ENCODE peak calls at places on chromosomes 16 and 17, in ten cellular contexts. T, P, W, U, O, Q, E, Z, J and D are unnamed samples.

GRCh38 chr16:64182985-64183384 is 938.9 kb downstream of the CDH11 start:
- DNase-seq in T (no peak), P (no peak), W (peak; percentile 63), U (no peak), O (no peak), Q (peak; percentile 59), E (no peak), Z (no peak), J (no peak), D (no peak)

GRCh38 chr17:45320349-45320930 is 3.6 kb upstream of the MAP3K14 start:
- DNase-seq in T (peak; percentile 56), P (no peak), W (peak; percentile 71), U (no peak), O (peak; percentile 78), Q (no peak), E (peak; percentile 75), Z (peak; percentile 84), J (no peak), D (no peak)

GRCh38 chr16:86918637-86919036 is 340.3 kb downstream of the FOXL1 start:
- DNase-seq in T (no peak), P (no peak), W (no peak), U (no peak), O (no peak), Q (no peak), E (no peak), Z (no peak), J (no peak), D (no peak)

GRCh38 chr17:59769891-59770290 is 62.4 kb downstream of the VMP1 start:
- DNase-seq in T (no peak), P (no peak), W (peak; percentile 34), U (no peak), O (no peak), Q (no peak), E (no peak), Z (peak; percentile 62), J (no peak), D (no peak)

GRCh38 chr16:68590201-68590994 is 51.3 kb downstream of the ZFP90 start:
- DNase-seq in T (peak; percentile 7), P (peak; percentile 88), W (peak; percentile 38), U (peak; percentile 40), O (no peak), Q (no peak), E (peak; percentile 71), Z (peak; percentile 82), J (peak; percentile 73), D (no peak)

GRCh38 chr16:10387378-10387681 is 1.5 kb downstream of the ATF7IP2 start:
- DNase-seq in T (no peak), P (no peak), W (no peak), U (no peak), O (no peak), Q (no peak), E (no peak), Z (no peak), J (no peak), D (no peak)

GRCh38 chr16:87305505-87306391 is 11.4 kb downstream of the C16orf95 start:
- DNase-seq in T (no peak), P (no peak), W (no peak), U (no peak), O (peak; percentile 62), Q (no peak), E (no peak), Z (peak; percentile 35), J (no peak), D (no peak)

GRCh38 chr16:8590811-8591210 is 500 bp upstream of the TMEM114 start:
- DNase-seq in T (no peak), P (no peak), W (no peak), U (no peak), O (no peak), Q (no peak), E (no peak), Z (no peak), J (no peak), D (no peak)

DNA sequence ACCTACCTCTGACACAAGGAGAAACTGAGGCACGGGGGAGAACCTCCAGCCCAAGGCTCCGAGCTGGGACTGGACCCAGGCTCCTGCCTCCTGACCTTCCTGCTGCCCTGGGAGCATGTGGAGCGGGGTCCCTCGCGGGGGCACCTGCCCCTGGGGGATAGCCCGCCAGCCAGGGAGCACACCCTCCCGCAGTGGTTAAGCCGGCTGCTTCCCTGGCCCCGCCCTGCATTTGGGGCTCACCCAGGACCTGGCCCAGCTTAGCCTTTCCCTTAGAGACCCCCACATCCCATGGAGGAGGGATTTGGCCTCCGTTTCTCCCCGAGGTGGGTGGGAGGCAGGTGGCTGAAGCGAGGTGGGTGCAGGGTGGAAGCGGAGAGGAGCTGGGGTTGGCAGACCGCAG is 1.8 kb upstream of the CDH15 start:
- DNase-seq in T (no peak), P (no peak), W (no peak), U (no peak), O (no peak), Q (no peak), E (no peak), Z (no peak), J (no peak), D (no peak)
- H3K4me3 ChIP-seq in T (no peak overlapping the region), P (no peak overlapping the region), W (no peak overlapping the region), U (no peak overlapping the region), O (no peak overlapping the region), Q (no peak overlapping the region), E (no peak overlapping the region), Z (no peak overlapping the region), J (no peak overlapping the region), D (no peak overlapping the region)

GRCh38 chr17:10032142-10032541 is 127.1 kb upstream of the RCVRN start:
- DNase-seq in T (peak; percentile 21), P (no peak), W (no peak), U (no peak), O (no peak), Q (no peak), E (no peak), Z (peak; percentile 60), J (no peak), D (no peak)

GRCh38 chr17:10034719-10035475 is 129.8 kb upstream of the RCVRN start:
- DNase-seq in T (no peak), P (no peak), W (no peak), U (no peak), O (no peak), Q (no peak), E (no peak), Z (no peak), J (no peak), D (no peak)

GRCh38 chr17:10033982-10034381 is 128.9 kb upstream of the RCVRN start:
- DNase-seq in T (no peak), P (no peak), W (peak; percentile 30), U (no peak), O (no peak), Q (no peak), E (no peak), Z (peak; percentile 17), J (no peak), D (no peak)

GRCh38 chr17:10031606-10032005 is 126.5 kb upstream of the RCVRN start:
- DNase-seq in T (no peak), P (no peak), W (no peak), U (no peak), O (no peak), Q (no peak), E (no peak), Z (no peak), J (no peak), D (no peak)

DNA sequence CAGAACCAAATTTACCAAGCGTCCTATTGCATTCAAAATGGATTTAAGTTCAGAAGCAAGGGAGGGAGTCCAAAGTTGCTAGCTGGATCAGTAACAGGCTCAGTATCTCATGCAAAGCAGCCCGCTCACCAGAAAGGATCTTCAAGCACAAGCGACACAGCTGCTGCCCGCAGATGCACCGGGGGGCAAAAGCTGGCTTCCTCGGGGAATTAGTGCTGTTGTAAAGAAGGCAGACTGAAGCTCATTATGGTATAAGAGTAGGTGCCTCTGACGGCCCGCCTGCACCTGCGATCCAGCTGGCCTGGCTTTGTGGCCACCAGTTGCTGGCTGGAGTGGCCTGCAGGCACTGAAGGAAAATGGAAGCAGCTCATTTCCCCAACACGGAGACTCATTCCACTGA is 128.4 kb upstream of the RCVRN start:
- DNase-seq in T (no peak), P (no peak), W (no peak), U (no peak), O (no peak), Q (no peak), E (no peak), Z (no peak), J (no peak), D (no peak)
- H3K4me3 ChIP-seq in T (no peak overlapping the region), P (no peak overlapping the region), W (no peak overlapping the region), U (no peak overlapping the region), O (no peak overlapping the region), Q (no peak overlapping the region), E (no peak overlapping the region), Z (no peak overlapping the region), J (peak overlapping the region; percentile 33), D (no peak overlapping the region)

DNA sequence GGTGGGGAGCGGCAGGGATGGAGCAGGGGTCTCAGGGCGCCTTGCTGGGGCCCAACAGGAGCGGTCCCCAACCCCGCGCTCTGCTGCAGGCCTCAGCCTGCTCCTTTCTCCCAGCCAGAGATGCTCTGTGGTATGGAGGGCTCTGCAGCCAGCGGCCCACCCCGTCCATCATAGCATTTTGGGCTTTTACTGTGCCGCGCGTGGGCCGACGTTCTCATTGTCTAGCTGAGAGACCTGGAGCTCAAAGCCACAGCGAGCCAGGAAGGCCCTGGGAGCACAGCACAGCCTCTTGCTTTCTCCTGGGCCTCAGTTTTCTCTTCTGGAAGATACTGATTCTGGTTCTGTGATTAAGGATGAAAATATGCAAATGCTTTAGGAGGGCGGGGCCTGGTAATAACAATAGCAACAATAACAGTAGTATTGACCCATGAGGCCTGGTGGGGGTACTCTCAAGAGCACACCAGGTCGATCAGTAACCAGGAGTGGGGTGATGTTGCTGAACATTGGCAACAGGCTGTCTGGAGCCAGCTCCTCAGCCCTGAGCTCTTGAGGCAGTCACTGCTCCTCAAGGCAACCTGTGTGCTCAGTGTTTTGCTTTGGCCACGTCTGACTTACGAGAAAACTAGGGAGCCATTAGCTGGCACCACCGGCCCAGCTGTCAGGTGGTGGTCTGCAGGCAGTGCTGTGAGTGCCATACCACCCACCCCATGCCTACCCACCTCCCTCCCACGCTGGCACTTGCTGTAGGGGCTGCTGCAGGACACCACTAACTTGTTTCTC is 1.1 kb upstream of the RASD1 start:
- DNase-seq in T (no peak), P (peak; percentile 39), W (no peak), U (no peak), O (no peak), Q (no peak), E (no peak), Z (peak; percentile 42), J (no peak), D (no peak)
- H3K4me3 ChIP-seq in T (no peak overlapping the region), P (peak overlapping the region; percentile 68), W (peak overlapping the region; percentile 19), U (peak overlapping the region; percentile 56), O (no peak overlapping the region), Q (peak overlapping the region; percentile 13), E (peak overlapping the region; percentile 63), Z (peak overlapping the region; percentile 85), J (peak overlapping the region; percentile 77), D (peak overlapping the region; percentile 35)

DNA sequence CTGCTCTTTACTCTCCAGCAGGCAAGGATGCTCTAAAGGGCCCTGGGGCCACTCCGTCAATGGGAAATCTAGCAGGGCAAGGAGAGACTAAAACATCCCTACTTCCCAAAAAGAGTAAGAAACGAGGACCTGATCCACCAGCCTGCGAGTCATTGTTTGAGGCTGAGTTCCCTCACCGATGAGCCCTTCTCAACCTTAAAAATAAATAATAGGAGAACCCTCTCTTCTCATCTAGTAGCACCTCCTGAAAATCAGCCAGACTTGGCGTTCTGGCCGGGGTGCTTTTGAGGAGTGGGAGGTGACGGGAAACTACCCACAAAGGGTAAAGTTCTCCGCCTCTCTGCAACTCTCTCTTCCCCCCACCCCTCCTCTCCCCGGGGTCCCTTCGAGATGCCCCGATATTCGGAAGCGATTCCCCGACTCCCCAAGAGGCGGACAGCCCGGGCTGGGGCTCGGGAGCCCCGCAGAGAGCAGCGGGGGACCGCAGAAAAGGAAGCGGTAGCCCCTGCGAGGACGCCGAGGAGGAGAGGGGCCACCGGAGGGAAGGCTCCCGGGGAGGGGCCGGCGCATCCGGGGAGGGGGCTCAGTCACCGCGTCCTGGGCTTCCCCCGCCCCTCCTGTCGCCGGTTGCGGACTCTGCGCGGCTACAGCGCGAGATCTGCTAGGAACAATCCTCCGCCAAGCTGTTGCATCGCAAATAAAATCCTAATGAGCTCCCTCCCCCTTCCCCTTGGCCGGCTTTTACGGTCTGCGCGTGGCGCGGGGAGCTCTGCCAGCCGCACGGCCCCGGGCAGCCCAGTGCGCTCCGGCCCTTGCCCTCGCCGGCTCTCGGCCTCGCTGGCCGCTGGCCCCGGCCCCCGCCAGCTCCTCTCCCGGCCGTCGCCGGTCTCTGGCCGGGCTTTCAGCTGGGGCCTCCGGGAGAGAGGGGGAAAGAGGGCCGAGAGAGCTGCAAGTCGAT is 1.3 kb downstream of the HOXB9 start:
- DNase-seq in T (no peak), P (no peak), W (no peak), U (no peak), O (no peak), Q (no peak), E (peak; percentile 50), Z (peak; percentile 44), J (no peak), D (no peak)
- H3K4me3 ChIP-seq in T (peak overlapping the region; percentile 38), P (peak overlapping the region; percentile 31), W (peak overlapping the region; percentile 17), U (peak overlapping the region; percentile 22), O (no peak overlapping the region), Q (peak overlapping the region; percentile 42), E (peak overlapping the region; percentile 72), Z (peak overlapping the region; percentile 41), J (peak overlapping the region; percentile 67), D (peak overlapping the region; percentile 7)